ENCODE peak calls at places on chromosomes 3 and 15, in six cellular contexts. C, O, H, M, F and R are unnamed samples.

GRCh38 chr3:183513046-183513706 is 42.3 kb downstream of the KLHL6 start:
- DNase-seq in M (peak), C (no peak), F (no peak), O (no peak), H (no peak), R (peak)

GRCh38 chr3:117818592-117818991 is 1109.0 kb downstream of the TUSC7 start:
- DNase-seq in F (no peak), H (no peak), M (no peak), C (no peak), O (no peak), R (no peak)

GRCh38 chr15:75508741-75509532 is 57.4 kb upstream of the SIN3A start:
- DNase-seq in O (no peak), H (no peak), C (peak), M (no peak), F (no peak), R (no peak)

GRCh38 chr3:177603137-177603603 is 405.9 kb upstream of the TBL1XR1 start:
- DNase-seq in F (no peak), O (no peak), C (no peak), H (no peak), M (no peak), R (no peak)

GRCh38 chr3:53464424-53464823 is 30.0 kb upstream of the CACNA1D start:
- DNase-seq in F (peak), O (no peak), C (peak), M (no peak), H (no peak), R (no peak)

GRCh38 chr15:32919749-32920414 is 202.1 kb downstream of the GREM1 start:
- DNase-seq in C (no peak), H (no peak), M (no peak), F (no peak), O (no peak), R (no peak)

GRCh38 chr15:100849021-100849831 is 30.4 kb upstream of the ALDH1A3 start:
- DNase-seq in F (peak), O (peak), M (peak), H (no peak), C (no peak), R (no peak)

GRCh38 chr3:120177151-120177550 is 82.9 kb upstream of the GSK3B start:
- DNase-seq in M (no peak), F (peak), H (no peak), C (peak), O (peak), R (no peak)

GRCh38 chr15:83248151-83248851 is 36.2 kb downstream of the BNC1 start:
- DNase-seq in O (peak), C (peak), F (no peak), H (no peak), M (no peak), R (no peak)

GRCh38 chr15:101022876-101023275 is 103.7 kb downstream of the LRRK1 start:
- DNase-seq in H (no peak), C (no peak), F (no peak), M (no peak), O (no peak), R (no peak)

GRCh38 chr3:55686720-55687254 is 199.7 kb upstream of the WNT5A start:
- DNase-seq in M (no peak), H (no peak), F (no peak), C (no peak), O (no peak), R (no peak)

GRCh38 chr15:74958908-74959642 is 2.5 kb upstream of the RPP25 start:
- DNase-seq in M (no peak), O (no peak), C (no peak), H (no peak), F (no peak), R (no peak)

GRCh38 chr3:9770276-9770812 is 597 bp upstream of the CAMK1 start:
- DNase-seq in O (no peak), H (peak), F (peak), C (peak), M (peak), R (no peak)

GRCh38 chr3:14127516-14128161 is 2.8 kb downstream of the TMEM43 start:
- DNase-seq in O (no peak), H (no peak), M (no peak), F (no peak), C (no peak), R (no peak)

GRCh38 chr3:189270248-189270832 is 98.6 kb downstream of the TPRG1 start:
- DNase-seq in O (peak), F (peak), M (peak), H (no peak), C (peak), R (peak)

GRCh38 chr15:77506311-77507150 is 85.8 kb downstream of the HMG20A start:
- DNase-seq in O (peak), C (no peak), H (peak), F (peak), M (peak), R (no peak)

GRCh38 chr15:68154923-68155559 is 50.1 kb downstream of the CALML4 start:
- DNase-seq in F (no peak), O (peak), H (peak), M (peak), C (peak), R (no peak)

GRCh38 chr15:58731756-58732535 is 17.6 kb downstream of the ADAM10 start:
- DNase-seq in O (no peak), M (no peak), C (no peak), F (no peak), H (no peak), R (peak)

GRCh38 chr3:59607628-59608027 is 557.8 kb upstream of the CFAP20DC start:
- DNase-seq in F (no peak), C (peak), H (no peak), O (no peak), M (no peak), R (no peak)

GRCh38 chr3:149415484-149415883 is 38.0 kb upstream of the TM4SF1 start:
- DNase-seq in H (no peak), F (no peak), O (no peak), M (no peak), C (no peak), R (no peak)

GRCh38 chr3:16740531-16740930 is 135.3 kb upstream of the DAZL start:
- DNase-seq in H (no peak), M (no peak), F (no peak), C (no peak), O (no peak), R (no peak)

GRCh38 chr3:151393146-151393831 is 8.7 kb upstream of the P2RY12 start:
- DNase-seq in M (no peak), F (no peak), H (no peak), O (no peak), C (no peak), R (no peak)

GRCh38 chr3:71636482-71636881 is 53.0 kb upstream of the FOXP1 start:
- DNase-seq in C (no peak), M (no peak), H (no peak), F (no peak), O (no peak), R (no peak)

GRCh38 chr3:193194417-193194816 is 46.6 kb upstream of the PLAAT1 start:
- DNase-seq in O (no peak), M (no peak), C (no peak), H (no peak), F (no peak), R (no peak)

DNA sequence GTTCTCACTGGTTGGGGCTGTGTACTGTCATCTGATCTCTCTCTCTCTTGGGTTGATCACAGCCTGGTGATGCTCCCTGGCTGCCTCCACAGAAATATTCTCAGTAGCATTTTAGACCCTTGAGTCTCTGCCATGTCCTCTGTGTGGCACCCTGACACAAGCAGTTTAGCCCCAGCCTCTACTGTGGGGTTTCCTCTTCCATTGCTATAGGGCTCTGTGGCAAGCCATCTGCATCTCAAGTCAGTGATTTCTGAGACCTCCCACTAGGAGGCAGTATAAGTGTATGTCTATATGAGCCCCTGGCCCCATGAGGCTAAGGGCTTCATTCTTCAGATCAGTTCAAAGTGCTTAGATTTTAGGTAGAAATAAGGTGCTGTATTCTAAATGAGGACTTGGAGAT is 50.6 kb upstream of the PLAAT1 start:
- DNase-seq in O (peak), M (no peak), H (no peak), C (peak), F (no peak), R (no peak)
- TF ChIP-seq CTCF in O (peak), M (no peak), H (no peak), C (peak), F (peak), R (no peak)

DNA sequence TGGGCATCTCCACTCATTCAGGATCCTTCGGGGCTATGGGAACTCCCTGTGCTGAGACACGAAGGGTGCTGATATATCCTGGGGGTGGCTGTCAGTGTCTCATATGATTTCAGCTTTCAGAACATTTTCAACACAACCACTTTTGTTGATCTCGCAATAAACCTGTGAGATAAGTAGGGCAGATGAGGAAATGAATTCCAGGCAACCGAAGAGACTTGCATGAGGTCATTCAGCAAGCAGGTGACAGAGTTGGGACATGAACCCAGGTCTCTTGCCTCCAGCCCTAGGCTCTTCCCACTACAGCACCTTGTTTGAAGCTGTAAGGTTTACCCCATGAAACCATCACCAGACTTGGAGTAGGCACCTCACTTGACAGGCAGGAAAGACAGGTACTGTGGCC is 16.6 kb downstream of the DUOX1 start:
- DNase-seq in O (no peak), H (no peak), M (no peak), F (no peak), C (no peak), R (no peak)
- TF ChIP-seq CTCF in O (no peak), H (no peak), M (no peak), F (no peak), C (no peak), R (no peak)

DNA sequence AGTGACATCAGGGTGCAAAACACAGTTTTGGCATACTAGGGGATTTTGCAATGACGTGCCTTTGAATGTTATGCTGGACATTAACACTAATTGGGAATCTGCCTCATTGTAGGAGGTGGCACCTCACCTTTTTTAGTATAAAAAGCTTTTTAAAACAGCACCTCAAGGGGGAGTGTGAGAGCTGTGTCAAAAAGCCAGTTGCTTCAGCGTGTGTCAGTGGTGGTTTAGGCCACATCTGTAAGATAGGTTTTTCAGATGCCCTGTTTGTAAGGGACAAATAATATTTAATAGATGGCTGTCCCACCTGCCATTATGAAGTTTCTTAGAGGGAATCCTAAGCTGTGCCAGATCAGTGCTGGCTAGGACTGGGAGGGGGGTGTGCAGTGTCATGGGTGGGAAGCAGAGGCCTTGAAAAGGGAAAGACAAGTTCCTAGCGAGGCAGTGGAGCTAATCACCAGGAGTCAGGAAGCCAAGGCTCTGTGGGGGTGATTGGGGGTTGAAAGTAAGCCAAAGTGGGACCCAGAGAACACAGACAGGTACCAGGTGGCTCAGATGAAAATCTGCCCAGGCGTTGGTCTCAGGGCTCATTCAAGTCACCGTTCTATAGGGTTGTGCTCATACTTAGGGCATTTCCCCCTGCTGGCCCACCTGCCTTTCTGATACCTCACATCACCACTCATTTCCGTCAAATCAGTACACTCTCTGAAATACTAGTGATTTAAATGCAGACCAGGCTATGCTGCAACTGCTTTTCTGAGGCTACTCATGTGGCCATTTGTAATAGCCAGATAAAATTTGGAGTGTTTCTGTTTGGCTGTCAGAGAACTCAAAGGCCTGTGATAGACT is 120.5 kb downstream of the BBX start:
- DNase-seq in C (no peak), M (no peak), H (no peak), F (no peak), O (no peak), R (no peak)
- TF ChIP-seq CTCF in C (peak), M (no peak), H (no peak), F (no peak), O (peak), R (peak)

GRCh38 chr3:174397848-174398247 is 461.3 kb upstream of the NAALADL2 start:
- DNase-seq in H (no peak), O (no peak), F (no peak), C (peak), M (no peak), R (no peak)
- TF ChIP-seq CTCF in H (peak), O (peak), F (peak), C (no peak), M (peak), R (peak)

GRCh38 chr3:107738486-107739183 is 215.9 kb downstream of the BBX start:
- DNase-seq in O (no peak), C (no peak), H (no peak), F (no peak), M (no peak), R (no peak)

GRCh38 chr3:107745354-107745753 is 222.6 kb downstream of the BBX start:
- DNase-seq in M (no peak), H (no peak), O (no peak), C (no peak), F (no peak), R (no peak)

GRCh38 chr3:107739227-107739626 is 216.5 kb downstream of the BBX start:
- DNase-seq in C (no peak), O (no peak), H (no peak), M (no peak), F (no peak), R (no peak)

GRCh38 chr3:107737909-107738308 is 215.1 kb downstream of the BBX start:
- DNase-seq in F (no peak), C (no peak), H (no peak), M (no peak), O (no peak), R (no peak)

DNA sequence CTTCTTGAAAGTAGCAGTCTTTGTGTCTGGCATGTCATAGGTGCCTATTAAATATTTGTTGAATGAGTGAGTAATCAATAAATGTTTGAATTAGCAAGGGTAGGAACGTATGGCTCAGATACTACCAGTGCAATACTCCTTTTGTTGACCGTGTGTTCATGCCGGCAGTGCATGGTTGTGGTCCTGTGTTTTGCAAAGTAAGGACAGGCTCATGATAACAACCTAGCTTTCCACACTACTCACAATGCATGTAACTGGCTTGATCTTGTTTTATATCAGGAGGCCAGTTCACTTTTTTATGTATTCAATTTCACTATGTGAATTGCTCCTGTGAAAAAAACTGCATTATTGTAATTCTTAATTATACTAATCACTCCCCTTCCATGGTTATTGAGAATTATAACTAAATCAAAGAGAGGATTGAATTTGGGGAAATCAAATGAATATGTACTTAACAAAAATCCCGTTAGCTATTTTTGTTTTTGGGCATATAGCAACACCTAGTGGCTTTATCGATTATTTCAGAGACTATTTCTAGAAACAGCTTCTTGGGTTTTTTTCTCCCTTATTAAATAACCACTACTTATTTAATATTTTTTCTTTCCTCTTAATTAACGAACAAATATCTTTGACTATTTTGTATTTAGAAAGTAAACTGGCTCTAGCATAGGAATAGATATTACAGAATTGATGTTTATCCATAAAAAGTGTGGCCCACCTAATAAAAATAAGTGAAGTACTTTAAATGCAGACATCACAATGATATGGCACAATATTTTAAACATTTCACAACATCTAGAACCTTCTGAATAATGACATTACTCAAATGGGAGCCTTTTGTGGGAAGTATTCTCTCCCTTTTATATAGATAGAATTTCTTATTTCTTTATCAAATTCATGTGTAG is 218.5 kb downstream of the BBX start:
- DNase-seq in H (no peak), C (peak), O (no peak), M (no peak), F (no peak), R (no peak)
- TF ChIP-seq CTCF in H (peak), C (peak), O (peak), M (peak), F (peak), R (peak)

DNA sequence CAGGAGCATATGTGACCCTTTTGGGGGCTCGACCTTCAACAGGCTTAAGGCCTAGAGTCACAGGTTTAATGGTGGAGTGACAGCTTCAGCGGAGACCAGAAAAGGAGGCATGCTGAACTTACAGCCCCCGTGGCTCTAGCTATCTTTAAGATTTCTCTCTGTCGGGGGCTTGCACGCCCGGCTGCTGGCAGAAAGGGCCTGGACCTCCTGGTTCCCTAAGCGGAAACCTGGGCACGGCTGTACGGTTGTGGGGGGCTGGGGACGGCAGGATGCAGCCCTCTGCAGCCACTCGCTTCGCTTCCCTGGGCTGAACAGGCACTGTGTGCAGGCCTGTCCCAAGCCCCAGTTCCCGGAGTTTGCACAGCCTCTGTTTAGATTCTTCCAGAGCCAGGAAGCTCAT is 513 bp upstream of the CACNA2D2 start:
- DNase-seq in F (no peak), O (peak), M (no peak), C (no peak), H (no peak), R (no peak)
- TF ChIP-seq CTCF in F (no peak), O (no peak), M (no peak), C (no peak), H (no peak), R (no peak)

DNA sequence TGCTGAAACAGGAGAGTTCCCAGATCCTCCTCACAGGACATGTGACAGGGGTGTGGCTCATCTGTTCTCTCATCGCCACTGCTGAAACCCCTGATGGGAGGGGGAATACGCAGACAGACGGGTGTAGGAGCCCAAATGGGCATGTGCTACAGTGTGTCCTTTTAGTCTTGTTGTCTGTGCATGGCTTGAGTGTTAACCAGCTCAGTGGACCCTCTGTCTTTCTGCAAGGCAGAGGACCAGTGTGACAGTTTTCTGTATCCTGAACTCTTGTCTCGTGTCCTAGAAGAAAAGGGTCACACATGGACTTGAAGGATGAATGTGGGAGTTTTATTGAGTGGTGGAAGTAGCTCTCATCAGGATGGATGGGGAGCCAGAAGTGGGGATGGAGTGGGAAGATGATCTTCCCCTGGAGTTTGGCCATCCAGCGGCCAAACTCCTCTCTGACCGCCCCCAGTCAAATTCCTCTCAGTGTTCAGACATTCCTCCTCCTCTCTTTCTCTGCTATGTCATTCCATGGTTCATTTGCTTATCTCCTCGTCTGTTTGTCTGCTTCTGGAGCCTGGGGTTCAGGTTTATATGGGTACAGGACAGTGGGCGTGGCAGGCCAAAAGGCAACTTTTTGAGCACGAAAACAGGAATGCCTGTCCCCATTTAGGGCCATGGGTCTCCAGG is 113.0 kb upstream of the NECTIN3 start:
- DNase-seq in O (no peak), F (no peak), H (no peak), M (no peak), C (no peak), R (no peak)
- TF ChIP-seq CTCF in O (no peak), F (no peak), H (no peak), M (no peak), C (no peak), R (no peak)

GRCh38 chr15:73047882-73048281 is 4.4 kb upstream of the NEO1 start:
- DNase-seq in M (no peak), C (no peak), F (no peak), H (no peak), O (no peak), R (no peak)
- TF ChIP-seq CTCF in M (no peak), C (no peak), F (no peak), H (no peak), O (no peak), R (no peak)

DNA sequence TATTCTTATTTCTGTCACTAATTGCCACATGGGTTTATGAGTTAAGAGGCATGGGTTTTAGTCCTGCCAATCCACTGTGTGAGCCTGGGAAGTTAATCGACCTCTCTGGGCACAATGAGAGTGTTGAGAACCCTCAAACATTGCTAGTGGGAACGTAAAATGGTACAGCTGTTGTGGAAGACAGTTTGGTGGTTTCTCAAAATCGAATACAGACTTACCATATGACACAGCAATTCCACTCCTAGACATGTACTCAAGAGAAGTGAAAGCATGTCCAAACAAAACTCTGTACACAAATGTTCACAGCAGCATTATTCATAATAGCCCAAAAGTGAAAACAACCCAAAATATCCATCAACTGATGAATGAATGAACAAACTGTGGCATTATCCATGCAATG is 5.7 kb upstream of the GNB5 start:
- DNase-seq in C (no peak), F (no peak), M (no peak), O (no peak), H (no peak), R (no peak)
- TF ChIP-seq CTCF in C (no peak), F (no peak), M (no peak), O (no peak), H (no peak), R (no peak)